ENCODE peak calls at places on chromosome 1, in ten cellular contexts. T, X, B, H, V, Z, M, Q, S and A are unnamed samples.

GRCh38 chr1:234611799-234612351 is 1.9 kb upstream of the IRF2BP2 start:
- DNase-seq in T (peak), X (peak), B (peak), H (no peak), V (no peak), Z (peak), M (peak), Q (peak), S (peak), A (no peak)

GRCh38 chr1:110309768-110310167 is 29.4 kb upstream of the RBM15 start:
- DNase-seq in T (no peak), X (peak), B (no peak), H (no peak), V (no peak), Z (no peak), M (no peak), Q (no peak), S (no peak), A (no peak)

GRCh38 chr1:206449566-206449965 is 20.7 kb upstream of the IKBKE start:
- DNase-seq in T (no peak), X (no peak), B (no peak), H (no peak), V (no peak), Z (no peak), M (no peak), Q (no peak), S (no peak), A (no peak)

GRCh38 chr1:97423397-97423796 is 497.4 kb downstream of the DPYD start:
- DNase-seq in T (no peak), X (peak), B (no peak), H (no peak), V (no peak), Z (no peak), M (no peak), Q (no peak), S (no peak), A (no peak)

GRCh38 chr1:244836135-244836521 is 670 bp downstream of the COX20 start:
- DNase-seq in T (peak), X (peak), B (no peak), H (peak), V (no peak), Z (no peak), M (no peak), Q (no peak), S (peak), A (no peak)

GRCh38 chr1:10714337-10715114 is 81.9 kb downstream of the CASZ1 start:
- DNase-seq in T (no peak), X (no peak), B (no peak), H (peak), V (no peak), Z (no peak), M (no peak), Q (no peak), S (no peak), A (no peak)

GRCh38 chr1:176803596-176803995 is 340.6 kb downstream of the PAPPA2 start:
- DNase-seq in T (no peak), X (no peak), B (no peak), H (no peak), V (no peak), Z (no peak), M (no peak), Q (no peak), S (no peak), A (no peak)

GRCh38 chr1:211714154-211714553 is 38.7 kb upstream of the NEK2 start:
- DNase-seq in T (no peak), X (peak), B (no peak), H (no peak), V (no peak), Z (no peak), M (no peak), Q (no peak), S (no peak), A (no peak)

GRCh38 chr1:209505044-209505443 is 78.5 kb upstream of the CAMK1G start:
- DNase-seq in T (no peak), X (no peak), B (no peak), H (no peak), V (no peak), Z (no peak), M (no peak), Q (no peak), S (no peak), A (no peak)

GRCh38 chr1:171898956-171899355 is 57.7 kb downstream of the DNM3 start:
- DNase-seq in T (no peak), X (peak), B (no peak), H (peak), V (no peak), Z (no peak), M (no peak), Q (no peak), S (no peak), A (no peak)

GRCh38 chr1:216210081-216210480 is 213.2 kb downstream of the USH2A start:
- DNase-seq in T (no peak), X (peak), B (no peak), H (no peak), V (no peak), Z (no peak), M (no peak), Q (no peak), S (no peak), A (no peak)

GRCh38 chr1:168187180-168187579 is 8.4 kb downstream of the TIPRL start:
- DNase-seq in T (no peak), X (peak), B (no peak), H (no peak), V (no peak), Z (no peak), M (no peak), Q (no peak), S (no peak), A (no peak)

GRCh38 chr1:156122519-156123355 is 8.2 kb downstream of the LMNA start:
- DNase-seq in T (peak), X (peak), B (no peak), H (no peak), V (no peak), Z (no peak), M (no peak), Q (no peak), S (no peak), A (no peak)

GRCh38 chr1:87132664-87133000 is 196.0 kb upstream of the LMO4 start:
- DNase-seq in T (no peak), X (no peak), B (no peak), H (no peak), V (no peak), Z (no peak), M (no peak), Q (no peak), S (no peak), A (no peak)

GRCh38 chr1:162663589-162664030 is 31.3 kb downstream of the DDR2 start:
- DNase-seq in T (peak), X (no peak), B (no peak), H (no peak), V (no peak), Z (no peak), M (no peak), Q (no peak), S (no peak), A (no peak)